ENCODE peak calls at places on chromosomes 2 and 18, in ten cellular contexts. One of them, this sample, is unnamed.

GRCh38 chr2:3051266-3051665 is 326.4 kb downstream of the EIPR1 start:
- DNase-seq in colonic mucosa: no peak
- DNase-seq in cardiac muscle cell: no peak
- DNase-seq in IMR-90: no peak
- DNase-seq in ovary: no peak
- DNase-seq in right atrium auricular region: no peak
- DNase-seq in HCT116: no peak
- DNase-seq in uterus: no peak
- DNase-seq in mammary epithelial cell: no peak
- DNase-seq in prostate gland: no peak
- DNase-seq in this sample: no peak

GRCh38 chr2:21282515-21282898 is 158.7 kb downstream of the TDRD15 start:
- DNase-seq in uterus: no peak
- DNase-seq in right atrium auricular region: no peak
- DNase-seq in mammary epithelial cell: no peak
- DNase-seq in prostate gland: no peak
- DNase-seq in cardiac muscle cell: no peak
- DNase-seq in IMR-90: no peak
- DNase-seq in HCT116: no peak
- DNase-seq in ovary: no peak
- DNase-seq in colonic mucosa: no peak
- DNase-seq in this sample: no peak

GRCh38 chr2:203580846-203581245 is 45.7 kb upstream of the RAPH1 start:
- DNase-seq in ovary: no peak
- DNase-seq in uterus: no peak
- DNase-seq in prostate gland: no peak
- DNase-seq in right atrium auricular region: no peak
- DNase-seq in IMR-90: no peak
- DNase-seq in colonic mucosa: no peak
- DNase-seq in HCT116: no peak
- DNase-seq in cardiac muscle cell: no peak
- DNase-seq in mammary epithelial cell: no peak
- DNase-seq in this sample: no peak

GRCh38 chr2:161427413-161428239 is 11.5 kb downstream of the TBR1 start:
- DNase-seq in IMR-90: no peak
- DNase-seq in right atrium auricular region: no peak
- DNase-seq in mammary epithelial cell: no peak
- DNase-seq in HCT116: no peak
- DNase-seq in prostate gland: no peak
- DNase-seq in cardiac muscle cell: no peak
- DNase-seq in uterus: no peak
- DNase-seq in colonic mucosa: peak; percentile 17
- DNase-seq in ovary: no peak
- DNase-seq in this sample: no peak

GRCh38 chr2:127365211-127365643 is 22.5 kb downstream of the MAP3K2 start:
- DNase-seq in HCT116: no peak
- DNase-seq in mammary epithelial cell: no peak
- DNase-seq in prostate gland: no peak
- DNase-seq in cardiac muscle cell: no peak
- DNase-seq in colonic mucosa: no peak
- DNase-seq in IMR-90: peak; percentile 8
- DNase-seq in uterus: no peak
- DNase-seq in ovary: no peak
- DNase-seq in right atrium auricular region: no peak
- DNase-seq in this sample: no peak

GRCh38 chr2:101362777-101363176 is 24.5 kb downstream of the CREG2 start:
- DNase-seq in IMR-90: no peak
- DNase-seq in cardiac muscle cell: no peak
- DNase-seq in uterus: no peak
- DNase-seq in colonic mucosa: no peak
- DNase-seq in right atrium auricular region: no peak
- DNase-seq in mammary epithelial cell: no peak
- DNase-seq in HCT116: no peak
- DNase-seq in prostate gland: no peak
- DNase-seq in ovary: no peak
- DNase-seq in this sample: no peak

GRCh38 chr2:169767243-169767888 is 31.3 kb upstream of the SSB start:
- DNase-seq in HCT116: peak; percentile 28
- DNase-seq in ovary: peak; percentile 47
- DNase-seq in colonic mucosa: peak; percentile 77
- DNase-seq in prostate gland: peak; percentile 69
- DNase-seq in uterus: peak; percentile 55
- DNase-seq in right atrium auricular region: peak; percentile 67
- DNase-seq in IMR-90: peak; percentile 64
- DNase-seq in cardiac muscle cell: peak; percentile 50
- DNase-seq in mammary epithelial cell: peak; percentile 45
- DNase-seq in this sample: peak; percentile 62

GRCh38 chr2:118312963-118313756 is 224.9 kb downstream of the INSIG2 start:
- DNase-seq in cardiac muscle cell: no peak
- DNase-seq in IMR-90: no peak
- DNase-seq in uterus: no peak
- DNase-seq in right atrium auricular region: no peak
- DNase-seq in HCT116: no peak
- DNase-seq in colonic mucosa: no peak
- DNase-seq in prostate gland: no peak
- DNase-seq in mammary epithelial cell: no peak
- DNase-seq in ovary: no peak
- DNase-seq in this sample: no peak

GRCh38 chr2:33890686-33891085 is 291.6 kb upstream of the FAM98A start:
- DNase-seq in right atrium auricular region: no peak
- DNase-seq in HCT116: no peak
- DNase-seq in colonic mucosa: no peak
- DNase-seq in mammary epithelial cell: no peak
- DNase-seq in cardiac muscle cell: no peak
- DNase-seq in prostate gland: no peak
- DNase-seq in IMR-90: no peak
- DNase-seq in uterus: no peak
- DNase-seq in ovary: no peak
- DNase-seq in this sample: no peak

GRCh38 chr2:141316606-141317005 is 814.2 kb downstream of the LRP1B start:
- DNase-seq in ovary: no peak
- DNase-seq in colonic mucosa: no peak
- DNase-seq in prostate gland: no peak
- DNase-seq in HCT116: no peak
- DNase-seq in cardiac muscle cell: no peak
- DNase-seq in mammary epithelial cell: no peak
- DNase-seq in right atrium auricular region: no peak
- DNase-seq in uterus: no peak
- DNase-seq in IMR-90: no peak
- DNase-seq in this sample: no peak

GRCh38 chr2:233331536-233331935 is 22.8 kb upstream of the DGKD start:
- DNase-seq in colonic mucosa: peak; percentile 62
- DNase-seq in mammary epithelial cell: no peak
- DNase-seq in IMR-90: no peak
- DNase-seq in uterus: peak; percentile 20
- DNase-seq in right atrium auricular region: peak; percentile 79
- DNase-seq in prostate gland: peak; percentile 24
- DNase-seq in ovary: no peak
- DNase-seq in cardiac muscle cell: no peak
- DNase-seq in HCT116: no peak
- DNase-seq in this sample: no peak

GRCh38 chr2:157840568-157841156 is 35.5 kb downstream of the ACVR1 start:
- DNase-seq in prostate gland: no peak
- DNase-seq in cardiac muscle cell: peak; percentile 69
- DNase-seq in ovary: peak; percentile 40
- DNase-seq in right atrium auricular region: no peak
- DNase-seq in HCT116: no peak
- DNase-seq in IMR-90: peak; percentile 39
- DNase-seq in colonic mucosa: no peak
- DNase-seq in mammary epithelial cell: no peak
- DNase-seq in uterus: peak; percentile 25
- DNase-seq in this sample: no peak

GRCh38 chr2:30195011-30195410 is 36.3 kb upstream of the LBH start:
- DNase-seq in right atrium auricular region: no peak
- DNase-seq in prostate gland: no peak
- DNase-seq in mammary epithelial cell: no peak
- DNase-seq in IMR-90: no peak
- DNase-seq in HCT116: no peak
- DNase-seq in ovary: no peak
- DNase-seq in colonic mucosa: no peak
- DNase-seq in uterus: no peak
- DNase-seq in cardiac muscle cell: no peak
- DNase-seq in this sample: no peak

DNA sequence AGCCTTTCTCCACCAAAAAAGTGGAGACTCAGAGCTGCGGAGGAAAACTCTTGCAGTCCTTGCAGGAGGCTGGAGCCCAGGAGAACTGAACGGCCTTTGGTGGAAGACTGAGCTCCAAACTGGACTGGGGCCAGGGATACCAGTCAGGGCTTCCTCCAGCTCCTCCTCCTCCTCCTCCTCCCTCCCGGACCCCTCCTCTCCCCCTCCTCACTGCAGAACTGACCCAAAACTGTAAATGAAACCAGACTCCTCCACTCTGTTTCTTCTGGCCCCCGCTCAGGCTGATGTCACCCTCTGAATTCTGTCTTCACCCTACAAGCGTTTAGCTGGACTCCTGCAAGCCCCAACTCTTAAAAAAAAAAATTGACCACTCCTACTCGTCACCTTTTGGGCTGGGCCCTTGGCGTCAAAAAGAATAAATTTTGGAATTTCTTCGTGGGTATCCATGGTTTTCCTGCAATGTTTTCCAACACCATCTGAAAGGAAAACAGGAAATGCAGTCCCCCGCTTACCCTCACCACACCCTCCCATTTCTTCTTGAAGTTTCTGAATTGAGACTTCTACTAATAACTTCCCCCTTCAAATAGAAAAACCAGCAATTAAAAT is at the start of gene COL6A3:
- DNase-seq in right atrium auricular region: peak; percentile 72
- DNase-seq in prostate gland: no peak
- DNase-seq in colonic mucosa: peak; percentile 56
- DNase-seq in cardiac muscle cell: no peak
- DNase-seq in ovary: peak; percentile 89
- DNase-seq in mammary epithelial cell: no peak
- DNase-seq in HCT116: no peak
- DNase-seq in uterus: peak; percentile 91
- DNase-seq in IMR-90: peak; percentile 98
- DNase-seq in this sample: peak; percentile 89
- H3K4me3 ChIP-seq in right atrium auricular region: peak within 1 kb of the TSS; percentile 39
- H3K4me3 ChIP-seq in prostate gland: peak within 1 kb of the TSS; percentile 32
- H3K4me3 ChIP-seq in colonic mucosa: peak within 1 kb of the TSS; percentile 24
- H3K4me3 ChIP-seq in cardiac muscle cell: no peak within 1 kb of the TSS
- H3K4me3 ChIP-seq in ovary: peak within 1 kb of the TSS; percentile 55
- H3K4me3 ChIP-seq in mammary epithelial cell: no peak within 1 kb of the TSS
- H3K4me3 ChIP-seq in HCT116: no peak within 1 kb of the TSS
- H3K4me3 ChIP-seq in uterus: peak within 1 kb of the TSS; percentile 61
- H3K4me3 ChIP-seq in IMR-90: peak within 1 kb of the TSS; percentile 96
- H3K4me3 ChIP-seq in this sample: peak within 1 kb of the TSS; percentile 74

DNA sequence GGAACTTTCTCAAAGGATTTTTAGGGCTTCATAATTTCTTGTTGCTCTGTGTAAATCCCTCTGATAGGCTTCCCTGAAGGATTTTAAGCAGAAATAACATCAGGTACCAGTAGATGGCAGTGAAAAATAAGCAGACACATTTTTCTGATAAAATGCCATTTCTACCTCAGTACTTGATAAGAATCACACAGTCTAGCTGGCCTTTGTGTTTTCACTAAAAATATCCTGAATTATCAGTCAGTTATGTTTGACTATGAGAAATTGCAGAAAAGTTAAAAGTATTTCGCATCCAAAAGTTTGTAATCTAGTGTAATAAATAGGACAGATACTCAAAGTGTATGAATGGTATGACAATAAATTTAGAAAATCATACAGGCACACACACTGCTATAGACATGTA is 68.7 kb downstream of the DNAJC10 start:
- DNase-seq in right atrium auricular region: no peak
- DNase-seq in colonic mucosa: no peak
- DNase-seq in prostate gland: no peak
- DNase-seq in HCT116: peak; percentile 28
- DNase-seq in uterus: no peak
- DNase-seq in IMR-90: peak; percentile 60
- DNase-seq in cardiac muscle cell: peak; percentile 36
- DNase-seq in mammary epithelial cell: peak; percentile 9
- DNase-seq in ovary: no peak
- DNase-seq in this sample: peak; percentile 18
- TF ChIP-seq CTCF in right atrium auricular region: peak; percentile 68
- TF ChIP-seq CTCF in colonic mucosa: peak; percentile 30
- TF ChIP-seq CTCF in prostate gland: no peak
- TF ChIP-seq CTCF in HCT116: peak; percentile 49
- TF ChIP-seq CTCF in uterus: peak; percentile 38
- TF ChIP-seq CTCF in IMR-90: peak; percentile 59
- TF ChIP-seq CTCF in cardiac muscle cell: peak; percentile 47
- TF ChIP-seq CTCF in mammary epithelial cell: peak; percentile 51
- TF ChIP-seq CTCF in ovary: peak; percentile 10
- TF ChIP-seq CTCF in this sample: peak; percentile 37

GRCh38 chr18:45957100-45957499 is 10.0 kb downstream of the EPG5 start:
- DNase-seq in colonic mucosa: no peak
- DNase-seq in cardiac muscle cell: no peak
- DNase-seq in uterus: no peak
- DNase-seq in ovary: no peak
- DNase-seq in IMR-90: peak; percentile 82
- DNase-seq in mammary epithelial cell: no peak
- DNase-seq in right atrium auricular region: no peak
- DNase-seq in prostate gland: no peak
- DNase-seq in HCT116: no peak
- DNase-seq in this sample: peak; percentile 48
- H3K27ac ChIP-seq in colonic mucosa: no peak overlapping the region
- H3K27ac ChIP-seq in cardiac muscle cell: no peak overlapping the region
- H3K27ac ChIP-seq in uterus: no peak overlapping the region
- H3K27ac ChIP-seq in ovary: no peak overlapping the region
- H3K27ac ChIP-seq in IMR-90: peak overlapping the region; percentile 99
- H3K27ac ChIP-seq in mammary epithelial cell: no peak overlapping the region
- H3K27ac ChIP-seq in right atrium auricular region: no peak overlapping the region
- H3K27ac ChIP-seq in prostate gland: no peak overlapping the region
- H3K27ac ChIP-seq in HCT116: no peak overlapping the region
- H3K27ac ChIP-seq in this sample: peak overlapping the region; percentile 70

GRCh38 chr2:42104621-42105020 is 56.8 kb downstream of the PKDCC start:
- DNase-seq in colonic mucosa: no peak
- DNase-seq in ovary: no peak
- DNase-seq in IMR-90: no peak
- DNase-seq in prostate gland: no peak
- DNase-seq in HCT116: no peak
- DNase-seq in uterus: no peak
- DNase-seq in right atrium auricular region: no peak
- DNase-seq in mammary epithelial cell: no peak
- DNase-seq in cardiac muscle cell: no peak
- DNase-seq in this sample: no peak

GRCh38 chr2:42103829-42104228 is 56.0 kb downstream of the PKDCC start:
- DNase-seq in IMR-90: no peak
- DNase-seq in uterus: no peak
- DNase-seq in HCT116: no peak
- DNase-seq in colonic mucosa: no peak
- DNase-seq in mammary epithelial cell: no peak
- DNase-seq in cardiac muscle cell: no peak
- DNase-seq in prostate gland: no peak
- DNase-seq in ovary: no peak
- DNase-seq in right atrium auricular region: no peak
- DNase-seq in this sample: no peak

GRCh38 chr2:42105330-42106256 is 57.8 kb downstream of the PKDCC start:
- DNase-seq in colonic mucosa: peak; percentile 59
- DNase-seq in HCT116: no peak
- DNase-seq in ovary: no peak
- DNase-seq in right atrium auricular region: no peak
- DNase-seq in mammary epithelial cell: no peak
- DNase-seq in IMR-90: no peak
- DNase-seq in uterus: no peak
- DNase-seq in cardiac muscle cell: no peak
- DNase-seq in prostate gland: no peak
- DNase-seq in this sample: peak; percentile 30

GRCh38 chr2:42107249-42108042 is 59.6 kb downstream of the PKDCC start:
- DNase-seq in prostate gland: no peak
- DNase-seq in ovary: no peak
- DNase-seq in right atrium auricular region: no peak
- DNase-seq in colonic mucosa: no peak
- DNase-seq in cardiac muscle cell: no peak
- DNase-seq in HCT116: no peak
- DNase-seq in mammary epithelial cell: no peak
- DNase-seq in IMR-90: no peak
- DNase-seq in uterus: no peak
- DNase-seq in this sample: no peak

GRCh38 chr2:42106257-42106816 is 58.5 kb downstream of the PKDCC start:
- DNase-seq in uterus: no peak
- DNase-seq in ovary: no peak
- DNase-seq in colonic mucosa: no peak
- DNase-seq in HCT116: no peak
- DNase-seq in prostate gland: no peak
- DNase-seq in IMR-90: no peak
- DNase-seq in cardiac muscle cell: no peak
- DNase-seq in right atrium auricular region: no peak
- DNase-seq in mammary epithelial cell: no peak
- DNase-seq in this sample: no peak
- H3K4me3 ChIP-seq in uterus: no peak overlapping the region
- H3K4me3 ChIP-seq in ovary: no peak overlapping the region
- H3K4me3 ChIP-seq in colonic mucosa: no peak overlapping the region
- H3K4me3 ChIP-seq in HCT116: no peak overlapping the region
- H3K4me3 ChIP-seq in prostate gland: no peak overlapping the region
- H3K4me3 ChIP-seq in IMR-90: no peak overlapping the region
- H3K4me3 ChIP-seq in cardiac muscle cell: no peak overlapping the region
- H3K4me3 ChIP-seq in right atrium auricular region: no peak overlapping the region
- H3K4me3 ChIP-seq in mammary epithelial cell: no peak overlapping the region
- H3K4me3 ChIP-seq in this sample: no peak overlapping the region